ENCODE peak calls at places on chromosome 5, in seven cellular contexts. One of them, this sample, is unnamed.
A peak's percentile ranks its signal among the peaks of the same experiment; 100 is the strongest.

GRCh38 chr5:131795128-131795719 is 1.6 kb downstream of the FNIP1 start:
- DNase-seq in ovary: no peak
- DNase-seq in progenitor cell of endocrine pancreas: no peak
- DNase-seq in A549: no peak
- DNase-seq in tibial artery: no peak
- DNase-seq in mammary epithelial cell: no peak
- DNase-seq in prostate gland: no peak
- DNase-seq in this sample: no peak

GRCh38 chr5:56851258-56851941 is 36.1 kb downstream of the MAP3K1 start:
- DNase-seq in ovary: no peak
- DNase-seq in progenitor cell of endocrine pancreas: no peak
- DNase-seq in A549: no peak
- DNase-seq in tibial artery: no peak
- DNase-seq in mammary epithelial cell: no peak
- DNase-seq in prostate gland: no peak
- DNase-seq in this sample: no peak

GRCh38 chr5:172795401-172795977 is 24.5 kb upstream of the DUSP1 start:
- DNase-seq in ovary: peak; percentile 98
- DNase-seq in progenitor cell of endocrine pancreas: no peak
- DNase-seq in A549: peak; percentile 42
- DNase-seq in tibial artery: peak; percentile 97
- DNase-seq in mammary epithelial cell: no peak
- DNase-seq in prostate gland: no peak
- DNase-seq in this sample: no peak

GRCh38 chr5:61840354-61840753 is 465.7 kb upstream of the KIF2A start:
- DNase-seq in ovary: no peak
- DNase-seq in progenitor cell of endocrine pancreas: no peak
- DNase-seq in A549: peak; percentile 11
- DNase-seq in tibial artery: no peak
- DNase-seq in mammary epithelial cell: no peak
- DNase-seq in prostate gland: no peak
- DNase-seq in this sample: no peak

GRCh38 chr5:37891832-37892231 is 52.0 kb upstream of the GDNF start:
- DNase-seq in ovary: no peak
- DNase-seq in progenitor cell of endocrine pancreas: no peak
- DNase-seq in A549: no peak
- DNase-seq in tibial artery: no peak
- DNase-seq in mammary epithelial cell: no peak
- DNase-seq in prostate gland: no peak
- DNase-seq in this sample: no peak

GRCh38 chr5:77428033-77428432 is 64.1 kb downstream of the WDR41 start:
- DNase-seq in ovary: no peak
- DNase-seq in progenitor cell of endocrine pancreas: no peak
- DNase-seq in A549: no peak
- DNase-seq in tibial artery: no peak
- DNase-seq in mammary epithelial cell: no peak
- DNase-seq in prostate gland: no peak
- DNase-seq in this sample: no peak

GRCh38 chr5:171322527-171322926 is 13.5 kb downstream of the TLX3 start:
- DNase-seq in ovary: no peak
- DNase-seq in progenitor cell of endocrine pancreas: no peak
- DNase-seq in A549: no peak
- DNase-seq in tibial artery: no peak
- DNase-seq in mammary epithelial cell: no peak
- DNase-seq in prostate gland: no peak
- DNase-seq in this sample: no peak

GRCh38 chr5:16742938-16743337 is 126.1 kb upstream of the RETREG1 start:
- DNase-seq in ovary: no peak
- DNase-seq in progenitor cell of endocrine pancreas: no peak
- DNase-seq in A549: no peak
- DNase-seq in tibial artery: no peak
- DNase-seq in mammary epithelial cell: no peak
- DNase-seq in prostate gland: no peak
- DNase-seq in this sample: peak; percentile 7

GRCh38 chr5:64160196-64160595 is 5.4 kb upstream of the RNF180 start:
- DNase-seq in ovary: no peak
- DNase-seq in progenitor cell of endocrine pancreas: no peak
- DNase-seq in A549: no peak
- DNase-seq in tibial artery: no peak
- DNase-seq in mammary epithelial cell: no peak
- DNase-seq in prostate gland: no peak
- DNase-seq in this sample: no peak

GRCh38 chr5:81895312-81895711 is 76.5 kb upstream of the ATG10 start:
- DNase-seq in ovary: no peak
- DNase-seq in progenitor cell of endocrine pancreas: no peak
- DNase-seq in A549: no peak
- DNase-seq in tibial artery: no peak
- DNase-seq in mammary epithelial cell: no peak
- DNase-seq in prostate gland: no peak
- DNase-seq in this sample: no peak

GRCh38 chr5:134576386-134577021 is 51.0 kb downstream of the JADE2 start:
- DNase-seq in ovary: no peak
- DNase-seq in progenitor cell of endocrine pancreas: no peak
- DNase-seq in A549: no peak
- DNase-seq in tibial artery: no peak
- DNase-seq in mammary epithelial cell: no peak
- DNase-seq in prostate gland: no peak
- DNase-seq in this sample: no peak

GRCh38 chr5:61332369-61332745 is 299 bp downstream of the ZSWIM6 start:
- DNase-seq in ovary: no peak
- DNase-seq in progenitor cell of endocrine pancreas: no peak
- DNase-seq in A549: no peak
- DNase-seq in tibial artery: peak; percentile 43
- DNase-seq in mammary epithelial cell: peak; percentile 26
- DNase-seq in prostate gland: peak; percentile 25
- DNase-seq in this sample: no peak

GRCh38 chr5:58887311-58887710 is 304.4 kb downstream of the RAB3C start:
- DNase-seq in ovary: no peak
- DNase-seq in progenitor cell of endocrine pancreas: no peak
- DNase-seq in A549: no peak
- DNase-seq in tibial artery: no peak
- DNase-seq in mammary epithelial cell: no peak
- DNase-seq in prostate gland: no peak
- DNase-seq in this sample: no peak

GRCh38 chr5:27450607-27451006 is 412.2 kb upstream of the CDH9 start:
- DNase-seq in ovary: no peak
- DNase-seq in progenitor cell of endocrine pancreas: no peak
- DNase-seq in A549: peak; percentile 5
- DNase-seq in tibial artery: no peak
- DNase-seq in mammary epithelial cell: peak; percentile 21
- DNase-seq in prostate gland: no peak
- DNase-seq in this sample: no peak

GRCh38 chr5:127930311-127930710 is 153.3 kb upstream of the SLC12A2 start:
- DNase-seq in ovary: no peak
- DNase-seq in progenitor cell of endocrine pancreas: no peak
- DNase-seq in A549: peak; percentile 73
- DNase-seq in tibial artery: no peak
- DNase-seq in mammary epithelial cell: peak; percentile 62
- DNase-seq in prostate gland: no peak
- DNase-seq in this sample: no peak

DNA sequence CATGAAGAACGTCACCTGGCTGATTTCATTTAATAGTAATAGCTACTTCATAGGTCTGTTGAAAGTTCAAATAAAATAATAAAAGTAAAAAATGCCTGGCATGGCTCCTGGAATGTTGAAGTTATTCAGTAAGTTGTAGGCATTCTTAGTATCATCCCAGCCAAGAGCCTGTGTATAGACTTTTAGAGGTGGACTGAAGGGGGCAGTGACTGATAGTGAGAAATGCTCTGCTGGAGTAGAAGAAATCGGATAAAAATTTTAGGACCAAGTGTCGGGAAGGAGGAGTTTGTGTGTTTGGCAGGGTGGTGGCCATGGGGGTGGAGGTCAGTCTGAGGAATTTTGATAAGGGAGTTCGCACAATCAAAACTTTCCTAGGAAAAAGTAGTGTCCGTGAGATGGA is 3.6 kb downstream of the ZFP2 start:
- DNase-seq in ovary: no peak
- DNase-seq in progenitor cell of endocrine pancreas: no peak
- DNase-seq in A549: no peak
- DNase-seq in tibial artery: no peak
- DNase-seq in mammary epithelial cell: no peak
- DNase-seq in prostate gland: no peak
- DNase-seq in this sample: no peak
- TF ChIP-seq CTCF in ovary: no peak
- TF ChIP-seq CTCF in progenitor cell of endocrine pancreas: no peak
- TF ChIP-seq CTCF in A549: no peak
- TF ChIP-seq CTCF in tibial artery: no peak
- TF ChIP-seq CTCF in mammary epithelial cell: no peak
- TF ChIP-seq CTCF in prostate gland: no peak
- TF ChIP-seq CTCF in this sample: peak; percentile 12

GRCh38 chr5:66810747-66811355 is 214.7 kb downstream of the MAST4 start:
- DNase-seq in ovary: no peak
- DNase-seq in progenitor cell of endocrine pancreas: no peak
- DNase-seq in A549: no peak
- DNase-seq in tibial artery: no peak
- DNase-seq in mammary epithelial cell: no peak
- DNase-seq in prostate gland: no peak
- DNase-seq in this sample: no peak

GRCh38 chr5:66810151-66810550 is 214.0 kb downstream of the MAST4 start:
- DNase-seq in ovary: no peak
- DNase-seq in progenitor cell of endocrine pancreas: no peak
- DNase-seq in A549: no peak
- DNase-seq in tibial artery: no peak
- DNase-seq in mammary epithelial cell: no peak
- DNase-seq in prostate gland: no peak
- DNase-seq in this sample: no peak

GRCh38 chr5:66808663-66809062 is 212.5 kb downstream of the MAST4 start:
- DNase-seq in ovary: no peak
- DNase-seq in progenitor cell of endocrine pancreas: no peak
- DNase-seq in A549: no peak
- DNase-seq in tibial artery: no peak
- DNase-seq in mammary epithelial cell: no peak
- DNase-seq in prostate gland: no peak
- DNase-seq in this sample: no peak

GRCh38 chr5:66805514-66806430 is 209.6 kb downstream of the MAST4 start:
- DNase-seq in ovary: no peak
- DNase-seq in progenitor cell of endocrine pancreas: no peak
- DNase-seq in A549: no peak
- DNase-seq in tibial artery: no peak
- DNase-seq in mammary epithelial cell: no peak
- DNase-seq in prostate gland: no peak
- DNase-seq in this sample: no peak

GRCh38 chr5:66807743-66808142 is 211.6 kb downstream of the MAST4 start:
- DNase-seq in ovary: no peak
- DNase-seq in progenitor cell of endocrine pancreas: no peak
- DNase-seq in A549: peak; percentile 73
- DNase-seq in tibial artery: no peak
- DNase-seq in mammary epithelial cell: peak; percentile 80
- DNase-seq in prostate gland: peak; percentile 32
- DNase-seq in this sample: no peak
- TF ChIP-seq CTCF in ovary: no peak
- TF ChIP-seq CTCF in progenitor cell of endocrine pancreas: no peak
- TF ChIP-seq CTCF in A549: peak; percentile 78
- TF ChIP-seq CTCF in tibial artery: no peak
- TF ChIP-seq CTCF in mammary epithelial cell: peak; percentile 75
- TF ChIP-seq CTCF in prostate gland: peak; percentile 48
- TF ChIP-seq CTCF in this sample: no peak

DNA sequence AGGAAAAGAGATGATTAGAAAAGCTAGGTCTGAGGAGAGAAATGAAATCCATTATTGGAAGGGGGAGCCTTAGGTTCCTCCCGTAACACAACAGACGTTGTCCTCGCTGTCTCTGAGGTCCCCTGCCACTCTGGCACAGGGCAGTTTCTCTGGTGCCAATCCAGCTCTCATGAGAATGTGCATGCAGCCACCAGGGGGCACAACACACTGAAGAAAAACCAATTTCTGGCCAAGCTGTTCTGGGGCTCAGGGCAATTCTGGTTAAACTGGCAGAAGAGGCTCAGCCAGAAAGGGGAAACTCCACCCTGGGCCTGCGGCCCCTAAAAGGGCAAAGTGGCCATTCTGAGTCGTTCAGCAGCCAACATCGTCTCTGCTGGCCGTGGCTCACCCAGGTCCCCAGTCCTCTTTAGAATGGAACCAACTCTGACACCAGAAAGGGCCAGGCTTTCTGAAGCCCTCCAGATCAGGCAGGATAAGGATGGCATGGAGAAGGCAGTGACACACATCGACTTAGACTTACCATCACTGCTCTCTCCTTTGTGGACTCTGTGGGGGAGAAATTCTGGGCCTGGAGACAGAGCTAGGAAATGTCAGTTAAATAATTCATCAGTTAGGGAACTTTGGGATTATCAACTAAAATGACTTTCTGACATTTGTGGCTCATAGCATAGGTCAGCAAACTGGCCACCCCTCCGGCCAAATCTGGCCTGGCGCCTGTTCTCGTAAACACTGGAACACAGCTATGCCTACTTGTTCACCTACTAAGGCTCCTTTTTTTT is 58.5 kb upstream of the GOLPH3 start:
- DNase-seq in ovary: peak; percentile 72
- DNase-seq in progenitor cell of endocrine pancreas: peak; percentile 58
- DNase-seq in A549: peak; percentile 73
- DNase-seq in tibial artery: peak; percentile 75
- DNase-seq in mammary epithelial cell: peak; percentile 55
- DNase-seq in prostate gland: peak; percentile 90
- DNase-seq in this sample: no peak
- TF ChIP-seq CTCF in ovary: peak; percentile 84
- TF ChIP-seq CTCF in progenitor cell of endocrine pancreas: peak; percentile 76
- TF ChIP-seq CTCF in A549: peak; percentile 85
- TF ChIP-seq CTCF in tibial artery: peak; percentile 77
- TF ChIP-seq CTCF in mammary epithelial cell: peak; percentile 84
- TF ChIP-seq CTCF in prostate gland: peak; percentile 95
- TF ChIP-seq CTCF in this sample: peak; percentile 85

DNA sequence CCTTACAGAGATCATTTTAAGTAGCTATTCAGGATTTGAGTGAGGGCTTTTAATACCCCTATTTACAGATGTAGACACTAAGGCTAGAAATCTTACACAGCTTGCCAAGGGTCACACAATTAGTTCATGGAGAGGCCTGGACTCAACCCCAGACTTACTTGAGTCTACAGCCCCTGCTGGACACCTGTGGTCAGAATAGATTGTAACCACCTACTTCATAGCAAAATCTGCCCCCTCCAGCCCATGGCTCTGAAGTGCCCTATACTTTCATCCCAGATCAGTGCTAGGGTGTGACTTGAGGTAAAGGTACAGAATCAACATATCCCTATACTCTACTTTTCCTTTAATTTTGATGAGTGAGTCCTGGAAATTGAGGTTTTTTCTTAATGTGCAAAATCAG is 291.3 kb downstream of the ADGRV1 start:
- DNase-seq in ovary: no peak
- DNase-seq in progenitor cell of endocrine pancreas: no peak
- DNase-seq in A549: no peak
- DNase-seq in tibial artery: no peak
- DNase-seq in mammary epithelial cell: no peak
- DNase-seq in prostate gland: no peak
- DNase-seq in this sample: no peak
- TF ChIP-seq CTCF in ovary: no peak
- TF ChIP-seq CTCF in progenitor cell of endocrine pancreas: no peak
- TF ChIP-seq CTCF in A549: no peak
- TF ChIP-seq CTCF in tibial artery: no peak
- TF ChIP-seq CTCF in mammary epithelial cell: no peak
- TF ChIP-seq CTCF in prostate gland: no peak
- TF ChIP-seq CTCF in this sample: peak; percentile 14